ENCODE peak calls at places on chromosomes 7 and 10, in ten cellular contexts. P is left colon; H is heart left ventricle; Z is omental fat pad; X is activated naive CD8-positive, alpha-beta T cell treated with anti-CD3 and anti-CD28 coated beads, Interleukin-2, amount 50 U/mL, for 24 hours; M is AG04450; D is stimulated activated CD8-positive, alpha-beta memory T cell treated with anti-CD3 and anti-CD28 coated beads, Interleukin-7, amount 100 ng/mL, for 4 hours; Y is brain microvascular endothelial cell; V is lower leg skin; C is NCI-H2081. F is an unnamed sample.

GRCh38 chr7:10484767-10485166 is 488.9 kb upstream of the PHF14 start:
- DNase-seq in P (no peak), H (no peak), Z (no peak), X (no peak), M (no peak), D (no peak), Y (no peak), V (no peak), C (no peak), F (no peak)

GRCh38 chr7:137475966-137476365 is 132.4 kb upstream of the PTN start:
- DNase-seq in P (no peak), H (no peak), Z (no peak), X (no peak), M (no peak), D (no peak), Y (no peak), V (no peak), C (no peak), F (no peak)

GRCh38 chr7:39838326-39838725 is 111.7 kb upstream of the CDK13 start:
- DNase-seq in P (peak), H (no peak), Z (no peak), X (no peak), M (no peak), D (no peak), Y (peak), V (no peak), C (peak), F (no peak)

GRCh38 chr7:140646931-140647647 is 6.5 kb upstream of the DENND2A start:
- DNase-seq in P (no peak), H (no peak), Z (no peak), X (peak), M (no peak), D (no peak), Y (no peak), V (no peak), C (peak), F (no peak)

GRCh38 chr7:105429746-105430612 is 41.3 kb upstream of the SRPK2 start:
- DNase-seq in P (peak), H (no peak), Z (no peak), X (peak), M (peak), D (peak), Y (peak), V (peak), C (peak), F (peak)

GRCh38 chr7:50792342-50793114 is 9.8 kb upstream of the GRB10 start:
- DNase-seq in P (no peak), H (peak), Z (no peak), X (peak), M (no peak), D (no peak), Y (peak), V (no peak), C (peak), F (no peak)

GRCh38 chr10:127243490-127244272 is 47.3 kb upstream of the INSYN2A start:
- DNase-seq in P (no peak), H (no peak), Z (no peak), X (peak), M (no peak), D (no peak), Y (peak), V (no peak), C (peak), F (no peak)

GRCh38 chr7:25731035-25731880 is 420.7 kb upstream of the NFE2L3 start:
- DNase-seq in P (no peak), H (no peak), Z (no peak), X (no peak), M (no peak), D (no peak), Y (no peak), V (no peak), C (no peak), F (no peak)

GRCh38 chr10:126902157-126902556 is 3.1 kb upstream of the DOCK1 start:
- DNase-seq in P (no peak), H (no peak), Z (no peak), X (no peak), M (peak), D (no peak), Y (peak), V (peak), C (no peak), F (no peak)

GRCh38 chr7:153524070-153524601 is 528.1 kb upstream of the DPP6 start:
- DNase-seq in P (peak), H (no peak), Z (no peak), X (no peak), M (no peak), D (no peak), Y (no peak), V (no peak), C (peak), F (no peak)

GRCh38 chr10:20085115-20085514 is 268.9 kb downstream of the PLXDC2 start:
- DNase-seq in P (no peak), H (no peak), Z (no peak), X (no peak), M (no peak), D (no peak), Y (no peak), V (no peak), C (no peak), F (no peak)

F was measured in NK-92 treated with Interleukin-12 subunit alpha and Interleukin-12 subunit beta, amount 100 ng/mL, for 24 hours.